ENCODE peak calls at places on chromosome 7, in eight cellular contexts. One of them, this sample, is unnamed.

GRCh38 chr7:131371411-131371810 is 43.7 kb downstream of the MKLN1 start:
- DNase-seq in tibial nerve: no peak
- DNase-seq in cardiac fibroblast: no peak
- DNase-seq in uterus: no peak
- DNase-seq in choroid plexus epithelial cell: no peak
- DNase-seq in progenitor cell of endocrine pancreas: no peak
- DNase-seq in psoas muscle: no peak
- DNase-seq in mesothelial cell of epicardium: no peak
- DNase-seq in this sample: no peak

GRCh38 chr7:150569245-150569644 is 2.1 kb downstream of the GIMAP4 start:
- DNase-seq in tibial nerve: no peak
- DNase-seq in choroid plexus epithelial cell: no peak
- DNase-seq in progenitor cell of endocrine pancreas: no peak
- DNase-seq in psoas muscle: no peak
- DNase-seq in uterus: no peak
- DNase-seq in mesothelial cell of epicardium: no peak
- DNase-seq in cardiac fibroblast: no peak
- DNase-seq in this sample: no peak

GRCh38 chr7:66869660-66870450 is 51.2 kb upstream of the TMEM248 start:
- DNase-seq in choroid plexus epithelial cell: no peak
- DNase-seq in uterus: no peak
- DNase-seq in tibial nerve: no peak
- DNase-seq in progenitor cell of endocrine pancreas: no peak
- DNase-seq in mesothelial cell of epicardium: no peak
- DNase-seq in cardiac fibroblast: no peak
- DNase-seq in psoas muscle: no peak
- DNase-seq in this sample: no peak

GRCh38 chr7:24825315-24825917 is 68.2 kb upstream of the GSDME start:
- DNase-seq in mesothelial cell of epicardium: no peak
- DNase-seq in progenitor cell of endocrine pancreas: no peak
- DNase-seq in psoas muscle: no peak
- DNase-seq in choroid plexus epithelial cell: no peak
- DNase-seq in uterus: no peak
- DNase-seq in cardiac fibroblast: no peak
- DNase-seq in tibial nerve: no peak
- DNase-seq in this sample: peak; percentile 70

GRCh38 chr7:111041577-111041976 is 49.4 kb upstream of the LRRN3 start:
- DNase-seq in choroid plexus epithelial cell: peak; percentile 56
- DNase-seq in psoas muscle: no peak
- DNase-seq in tibial nerve: no peak
- DNase-seq in cardiac fibroblast: no peak
- DNase-seq in progenitor cell of endocrine pancreas: no peak
- DNase-seq in uterus: no peak
- DNase-seq in mesothelial cell of epicardium: no peak
- DNase-seq in this sample: no peak

GRCh38 chr7:35519971-35520809 is 174.7 kb downstream of the HERPUD2 start:
- DNase-seq in choroid plexus epithelial cell: peak; percentile 85
- DNase-seq in uterus: peak; percentile 54
- DNase-seq in psoas muscle: peak; percentile 80
- DNase-seq in tibial nerve: peak; percentile 93
- DNase-seq in progenitor cell of endocrine pancreas: peak; percentile 55
- DNase-seq in mesothelial cell of epicardium: no peak
- DNase-seq in cardiac fibroblast: peak; percentile 88
- DNase-seq in this sample: peak; percentile 66

GRCh38 chr7:103613655-103614642 is 167.9 kb upstream of the SLC26A5 start:
- DNase-seq in mesothelial cell of epicardium: no peak
- DNase-seq in progenitor cell of endocrine pancreas: no peak
- DNase-seq in psoas muscle: no peak
- DNase-seq in tibial nerve: no peak
- DNase-seq in uterus: no peak
- DNase-seq in cardiac fibroblast: peak; percentile 4
- DNase-seq in choroid plexus epithelial cell: peak; percentile 48
- DNase-seq in this sample: peak; percentile 15

GRCh38 chr7:158274404-158274811 is 313.2 kb downstream of the PTPRN2 start:
- DNase-seq in uterus: no peak
- DNase-seq in mesothelial cell of epicardium: no peak
- DNase-seq in cardiac fibroblast: no peak
- DNase-seq in choroid plexus epithelial cell: no peak
- DNase-seq in progenitor cell of endocrine pancreas: no peak
- DNase-seq in tibial nerve: no peak
- DNase-seq in psoas muscle: peak; percentile 8
- DNase-seq in this sample: no peak

GRCh38 chr7:158976468-158976848 is 120.1 kb downstream of the DYNC2I1 start:
- DNase-seq in choroid plexus epithelial cell: no peak
- DNase-seq in tibial nerve: no peak
- DNase-seq in cardiac fibroblast: peak; percentile 17
- DNase-seq in uterus: no peak
- DNase-seq in progenitor cell of endocrine pancreas: no peak
- DNase-seq in psoas muscle: no peak
- DNase-seq in mesothelial cell of epicardium: no peak
- DNase-seq in this sample: no peak

GRCh38 chr7:79653136-79653631 is 199.7 kb upstream of the MAGI2 start:
- DNase-seq in psoas muscle: no peak
- DNase-seq in uterus: no peak
- DNase-seq in cardiac fibroblast: no peak
- DNase-seq in choroid plexus epithelial cell: no peak
- DNase-seq in progenitor cell of endocrine pancreas: no peak
- DNase-seq in mesothelial cell of epicardium: no peak
- DNase-seq in tibial nerve: no peak
- DNase-seq in this sample: no peak

GRCh38 chr7:86904949-86905834 is 154.3 kb downstream of the ELAPOR2 start:
- DNase-seq in choroid plexus epithelial cell: peak; percentile 56
- DNase-seq in uterus: no peak
- DNase-seq in progenitor cell of endocrine pancreas: no peak
- DNase-seq in tibial nerve: peak; percentile 22
- DNase-seq in psoas muscle: no peak
- DNase-seq in cardiac fibroblast: peak; percentile 45
- DNase-seq in mesothelial cell of epicardium: no peak
- DNase-seq in this sample: peak; percentile 35

GRCh38 chr7:691361-692045 is 35.0 kb upstream of the DNAAF5 start:
- DNase-seq in cardiac fibroblast: no peak
- DNase-seq in psoas muscle: peak; percentile 31
- DNase-seq in progenitor cell of endocrine pancreas: no peak
- DNase-seq in tibial nerve: no peak
- DNase-seq in choroid plexus epithelial cell: no peak
- DNase-seq in uterus: no peak
- DNase-seq in mesothelial cell of epicardium: no peak
- DNase-seq in this sample: no peak

GRCh38 chr7:108328174-108328651 is 128.0 kb downstream of the NRCAM start:
- DNase-seq in uterus: no peak
- DNase-seq in psoas muscle: no peak
- DNase-seq in mesothelial cell of epicardium: no peak
- DNase-seq in choroid plexus epithelial cell: no peak
- DNase-seq in progenitor cell of endocrine pancreas: no peak
- DNase-seq in cardiac fibroblast: no peak
- DNase-seq in tibial nerve: no peak
- DNase-seq in this sample: no peak

GRCh38 chr7:107836237-107837144 is 33.5 kb upstream of the SLC26A3 start:
- DNase-seq in uterus: no peak
- DNase-seq in mesothelial cell of epicardium: no peak
- DNase-seq in tibial nerve: no peak
- DNase-seq in choroid plexus epithelial cell: no peak
- DNase-seq in psoas muscle: no peak
- DNase-seq in cardiac fibroblast: peak; percentile 6
- DNase-seq in progenitor cell of endocrine pancreas: no peak
- DNase-seq in this sample: no peak

GRCh38 chr7:131629203-131629871 is 72.9 kb upstream of the PODXL start:
- DNase-seq in progenitor cell of endocrine pancreas: no peak
- DNase-seq in uterus: peak; percentile 74
- DNase-seq in mesothelial cell of epicardium: no peak
- DNase-seq in choroid plexus epithelial cell: peak; percentile 45
- DNase-seq in psoas muscle: no peak
- DNase-seq in tibial nerve: no peak
- DNase-seq in cardiac fibroblast: peak; percentile 37
- DNase-seq in this sample: peak; percentile 48

GRCh38 chr7:106635411-106635810 is 25.5 kb downstream of the CCDC71L start:
- DNase-seq in tibial nerve: no peak
- DNase-seq in psoas muscle: no peak
- DNase-seq in cardiac fibroblast: no peak
- DNase-seq in choroid plexus epithelial cell: no peak
- DNase-seq in progenitor cell of endocrine pancreas: no peak
- DNase-seq in mesothelial cell of epicardium: no peak
- DNase-seq in uterus: no peak
- DNase-seq in this sample: no peak

GRCh38 chr7:127629268-127629854 is 11.4 kb upstream of the PAX4 start:
- DNase-seq in choroid plexus epithelial cell: no peak
- DNase-seq in uterus: no peak
- DNase-seq in mesothelial cell of epicardium: no peak
- DNase-seq in progenitor cell of endocrine pancreas: peak; percentile 51
- DNase-seq in cardiac fibroblast: no peak
- DNase-seq in psoas muscle: no peak
- DNase-seq in tibial nerve: no peak
- DNase-seq in this sample: no peak

GRCh38 chr7:133061357-133061756 is 20.5 kb downstream of the CHCHD3 start:
- DNase-seq in tibial nerve: no peak
- DNase-seq in cardiac fibroblast: peak; percentile 52
- DNase-seq in uterus: no peak
- DNase-seq in mesothelial cell of epicardium: no peak
- DNase-seq in choroid plexus epithelial cell: no peak
- DNase-seq in psoas muscle: no peak
- DNase-seq in progenitor cell of endocrine pancreas: no peak
- DNase-seq in this sample: no peak

GRCh38 chr7:134811798-134812197 is 32.4 kb downstream of the CALD1 start:
- DNase-seq in progenitor cell of endocrine pancreas: no peak
- DNase-seq in uterus: no peak
- DNase-seq in tibial nerve: no peak
- DNase-seq in cardiac fibroblast: peak; percentile 90
- DNase-seq in psoas muscle: no peak
- DNase-seq in mesothelial cell of epicardium: no peak
- DNase-seq in choroid plexus epithelial cell: peak; percentile 85
- DNase-seq in this sample: peak; percentile 95

GRCh38 chr7:148935451-148935850 is 51.4 kb upstream of the EZH2 start:
- DNase-seq in tibial nerve: no peak
- DNase-seq in mesothelial cell of epicardium: no peak
- DNase-seq in choroid plexus epithelial cell: no peak
- DNase-seq in psoas muscle: no peak
- DNase-seq in progenitor cell of endocrine pancreas: no peak
- DNase-seq in uterus: no peak
- DNase-seq in cardiac fibroblast: no peak
- DNase-seq in this sample: no peak

GRCh38 chr7:47726047-47726726 is 144.3 kb upstream of the TNS3 start:
- DNase-seq in cardiac fibroblast: no peak
- DNase-seq in uterus: no peak
- DNase-seq in choroid plexus epithelial cell: no peak
- DNase-seq in mesothelial cell of epicardium: no peak
- DNase-seq in tibial nerve: no peak
- DNase-seq in psoas muscle: no peak
- DNase-seq in progenitor cell of endocrine pancreas: no peak
- DNase-seq in this sample: no peak

GRCh38 chr7:119903090-119903489 is 369.9 kb upstream of the KCND2 start:
- DNase-seq in choroid plexus epithelial cell: no peak
- DNase-seq in cardiac fibroblast: no peak
- DNase-seq in uterus: no peak
- DNase-seq in tibial nerve: no peak
- DNase-seq in psoas muscle: no peak
- DNase-seq in mesothelial cell of epicardium: no peak
- DNase-seq in progenitor cell of endocrine pancreas: no peak
- DNase-seq in this sample: peak; percentile 10

GRCh38 chr7:44259547-44260457 is 59.0 kb downstream of the YKT6 start:
- DNase-seq in choroid plexus epithelial cell: peak; percentile 93
- DNase-seq in psoas muscle: peak; percentile 78
- DNase-seq in progenitor cell of endocrine pancreas: no peak
- DNase-seq in tibial nerve: peak; percentile 68
- DNase-seq in mesothelial cell of epicardium: no peak
- DNase-seq in uterus: peak; percentile 69
- DNase-seq in cardiac fibroblast: peak; percentile 99
- DNase-seq in this sample: peak; percentile 76

GRCh38 chr7:132276986-132277716 is 299.1 kb downstream of the PLXNA4 start:
- DNase-seq in progenitor cell of endocrine pancreas: no peak
- DNase-seq in psoas muscle: no peak
- DNase-seq in cardiac fibroblast: no peak
- DNase-seq in uterus: no peak
- DNase-seq in mesothelial cell of epicardium: no peak
- DNase-seq in tibial nerve: no peak
- DNase-seq in choroid plexus epithelial cell: no peak
- DNase-seq in this sample: no peak

GRCh38 chr7:83325083-83325482 is 162.4 kb upstream of the PCLO start:
- DNase-seq in psoas muscle: no peak
- DNase-seq in progenitor cell of endocrine pancreas: no peak
- DNase-seq in uterus: no peak
- DNase-seq in tibial nerve: no peak
- DNase-seq in mesothelial cell of epicardium: no peak
- DNase-seq in choroid plexus epithelial cell: no peak
- DNase-seq in cardiac fibroblast: no peak
- DNase-seq in this sample: no peak
- TF ChIP-seq CTCF in psoas muscle: no peak
- TF ChIP-seq CTCF in progenitor cell of endocrine pancreas: no peak
- TF ChIP-seq CTCF in uterus: no peak
- TF ChIP-seq CTCF in tibial nerve: no peak
- TF ChIP-seq CTCF in mesothelial cell of epicardium: no peak
- TF ChIP-seq CTCF in choroid plexus epithelial cell: no peak
- TF ChIP-seq CTCF in cardiac fibroblast: no peak
- TF ChIP-seq CTCF in this sample: no peak

GRCh38 chr7:20330176-20330796 is 414 bp upstream of the ITGB8 start:
- DNase-seq in progenitor cell of endocrine pancreas: peak; percentile 56
- DNase-seq in choroid plexus epithelial cell: peak; percentile 89
- DNase-seq in tibial nerve: peak; percentile 81
- DNase-seq in psoas muscle: peak; percentile 66
- DNase-seq in cardiac fibroblast: peak; percentile 93
- DNase-seq in mesothelial cell of epicardium: peak; percentile 74
- DNase-seq in uterus: peak; percentile 91
- DNase-seq in this sample: peak; percentile 73
- TF ChIP-seq CTCF in progenitor cell of endocrine pancreas: no peak
- TF ChIP-seq CTCF in choroid plexus epithelial cell: peak; percentile 16
- TF ChIP-seq CTCF in tibial nerve: no peak
- TF ChIP-seq CTCF in psoas muscle: no peak
- TF ChIP-seq CTCF in cardiac fibroblast: no peak
- TF ChIP-seq CTCF in mesothelial cell of epicardium: no peak
- TF ChIP-seq CTCF in uterus: no peak
- TF ChIP-seq CTCF in this sample: no peak

GRCh38 chr7:114426824-114427223 is 12.2 kb downstream of the FOXP2 start:
- DNase-seq in psoas muscle: no peak
- DNase-seq in progenitor cell of endocrine pancreas: no peak
- DNase-seq in uterus: no peak
- DNase-seq in tibial nerve: no peak
- DNase-seq in choroid plexus epithelial cell: peak; percentile 72
- DNase-seq in cardiac fibroblast: peak; percentile 66
- DNase-seq in mesothelial cell of epicardium: no peak
- DNase-seq in this sample: peak; percentile 32
- TF ChIP-seq CTCF in psoas muscle: peak; percentile 36
- TF ChIP-seq CTCF in progenitor cell of endocrine pancreas: peak; percentile 55
- TF ChIP-seq CTCF in uterus: peak; percentile 40
- TF ChIP-seq CTCF in tibial nerve: no peak
- TF ChIP-seq CTCF in choroid plexus epithelial cell: peak; percentile 62
- TF ChIP-seq CTCF in cardiac fibroblast: no peak
- TF ChIP-seq CTCF in mesothelial cell of epicardium: peak; percentile 33
- TF ChIP-seq CTCF in this sample: peak; percentile 44

DNA sequence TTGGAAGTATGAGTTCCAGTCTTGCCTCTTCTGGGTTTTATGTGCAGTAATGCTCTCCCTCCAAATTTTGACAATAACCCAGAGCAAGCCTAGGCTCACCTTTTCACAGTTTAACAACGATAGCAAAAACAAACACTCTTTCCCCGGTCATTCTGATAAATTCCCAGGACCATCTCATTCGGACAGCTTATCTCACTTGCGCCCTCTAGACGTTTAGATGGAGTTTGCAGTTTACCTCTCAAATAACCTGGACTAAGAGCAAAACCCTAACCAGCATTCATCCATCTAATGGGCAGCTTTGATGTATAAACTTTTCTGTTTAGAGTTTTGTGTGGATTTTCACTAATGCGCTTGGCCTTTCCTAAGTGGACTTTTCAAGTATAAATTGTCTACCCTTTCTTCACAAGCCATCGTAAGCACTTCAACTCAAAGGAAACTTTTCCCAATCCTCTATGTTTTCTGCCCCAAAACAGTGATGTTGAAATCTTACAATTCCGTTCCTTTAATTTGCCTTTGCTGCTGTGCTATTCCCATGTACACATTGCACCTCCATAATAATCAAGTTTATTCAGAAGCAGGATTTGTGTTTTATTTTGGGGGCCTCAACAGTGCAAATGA is 114.9 kb downstream of the HDAC9 start:
- DNase-seq in psoas muscle: no peak
- DNase-seq in progenitor cell of endocrine pancreas: peak; percentile 10
- DNase-seq in mesothelial cell of epicardium: no peak
- DNase-seq in choroid plexus epithelial cell: peak; percentile 57
- DNase-seq in tibial nerve: peak; percentile 41
- DNase-seq in uterus: no peak
- DNase-seq in cardiac fibroblast: peak; percentile 43
- DNase-seq in this sample: peak; percentile 42
- TF ChIP-seq CTCF in psoas muscle: peak; percentile 45
- TF ChIP-seq CTCF in progenitor cell of endocrine pancreas: peak; percentile 70
- TF ChIP-seq CTCF in mesothelial cell of epicardium: peak; percentile 23
- TF ChIP-seq CTCF in choroid plexus epithelial cell: peak; percentile 68
- TF ChIP-seq CTCF in tibial nerve: peak; percentile 25
- TF ChIP-seq CTCF in uterus: peak; percentile 29
- TF ChIP-seq CTCF in cardiac fibroblast: peak; percentile 61
- TF ChIP-seq CTCF in this sample: peak; percentile 75